ENCODE peak calls at places on chromosomes 16 and 17, in four cellular contexts. Q is fibroblast of pulmonary artery; F is CD8-positive, alpha-beta memory T cell; R is astrocyte of the spinal cord. W is an unnamed sample.
A peak's percentile ranks its signal among the peaks of the same experiment; 100 is the strongest.

GRCh38 chr17:68318103-68318991 is 27.1 kb downstream of the ARSG start:
- DNase-seq in R (peak; percentile 37), F (no peak), Q (peak; percentile 65), W (peak; percentile 35)

GRCh38 chr17:28173801-28174200 is 131.3 kb downstream of the NLK start:
- DNase-seq in R (no peak), F (no peak), Q (peak; percentile 56), W (no peak)

GRCh38 chr16:69309316-69309715 is 1.8 kb upstream of the VPS4A start:
- DNase-seq in R (no peak), Q (no peak), F (no peak), W (no peak)

GRCh38 chr16:28504707-28505404 is 1.8 kb downstream of the IL27 start:
- DNase-seq in R (no peak), Q (no peak), F (no peak), W (no peak)

GRCh38 chr16:71367243-71367976 is 8.9 kb downstream of the CALB2 start:
- DNase-seq in Q (peak; percentile 49), F (no peak), R (no peak), W (no peak)

GRCh38 chr17:68972119-68972704 is 17.0 kb upstream of the ABCA8 start:
- DNase-seq in Q (peak; percentile 63), R (peak; percentile 37), F (no peak), W (no peak)

GRCh38 chr17:882827-883585 is 96.6 kb downstream of the NXN start:
- DNase-seq in R (peak; percentile 46), Q (peak; percentile 19), F (no peak), W (no peak)

GRCh38 chr17:32303861-32304288 is 38.1 kb downstream of the C17orf75 start:
- DNase-seq in F (no peak), Q (no peak), R (no peak), W (no peak)

GRCh38 chr17:48025904-48026502 is 11.6 kb downstream of the COPZ2 start:
- DNase-seq in Q (no peak), F (no peak), R (peak; percentile 25), W (no peak)
- H3K4me3 ChIP-seq in Q (peak overlapping the region; percentile 55), F (peak overlapping the region; percentile 60), R (no peak overlapping the region), W (peak overlapping the region; percentile 12)

GRCh38 chr16:58464047-58464915 is 35.7 kb upstream of the NDRG4 start:
- DNase-seq in F (no peak), Q (no peak), R (no peak), W (no peak)
- H3K4me3 ChIP-seq in F (no peak overlapping the region), Q (peak overlapping the region; percentile 28), R (no peak overlapping the region), W (no peak overlapping the region)

DNA sequence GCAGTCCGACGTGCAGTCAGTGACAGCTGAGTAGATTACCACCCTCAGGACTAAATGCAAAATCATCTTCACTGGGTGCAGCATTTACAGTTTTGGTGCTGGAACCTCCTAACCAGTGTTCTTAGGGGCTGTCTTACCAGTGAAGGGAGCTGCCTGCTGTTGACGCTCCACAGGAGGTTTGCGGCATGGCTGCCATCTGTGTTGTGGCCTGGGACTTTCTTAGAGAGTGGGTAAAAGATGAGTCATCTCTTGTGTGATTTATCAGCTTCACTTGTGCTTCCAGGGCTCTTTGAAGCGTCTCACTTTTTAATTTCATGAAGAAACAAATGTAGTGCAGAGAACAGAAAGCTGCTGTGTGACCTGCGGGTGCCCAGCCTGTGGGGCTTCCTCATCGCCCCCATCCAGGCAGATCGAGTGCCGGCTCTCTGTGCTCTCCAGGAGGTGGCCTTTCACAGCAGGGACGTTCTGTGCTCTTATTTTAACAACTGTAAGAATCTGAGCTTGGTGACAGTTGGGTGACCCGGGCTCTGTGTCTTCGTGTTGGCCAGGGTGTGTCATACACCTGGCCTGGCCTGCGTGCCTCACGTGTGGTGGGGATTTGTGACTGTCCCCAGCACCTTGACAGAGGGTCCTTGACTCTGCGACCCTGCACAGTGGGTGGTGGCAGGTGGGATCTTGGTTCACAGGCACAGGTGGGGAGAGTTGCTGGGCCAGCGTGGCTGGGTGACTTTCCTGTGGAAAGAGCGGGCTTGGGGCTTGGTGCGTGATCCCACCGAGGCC is 24.3 kb upstream of the ZNF750 start:
- DNase-seq in Q (peak; percentile 51), R (peak; percentile 88), F (peak; percentile 80), W (peak; percentile 50)
- H3K4me3 ChIP-seq in Q (no peak overlapping the region), R (no peak overlapping the region), F (peak overlapping the region; percentile 55), W (no peak overlapping the region)

GRCh38 chr16:79261461-79261860 is 339.1 kb downstream of the MAF start:
- DNase-seq in F (peak; percentile 19), R (no peak), Q (no peak), W (no peak)

GRCh38 chr16:79253100-79253631 is 347.4 kb downstream of the MAF start:
- DNase-seq in Q (no peak), F (no peak), R (no peak), W (no peak)

GRCh38 chr16:79261944-79262552 is 338.5 kb downstream of the MAF start:
- DNase-seq in F (no peak), R (no peak), Q (no peak), W (no peak)

DNA sequence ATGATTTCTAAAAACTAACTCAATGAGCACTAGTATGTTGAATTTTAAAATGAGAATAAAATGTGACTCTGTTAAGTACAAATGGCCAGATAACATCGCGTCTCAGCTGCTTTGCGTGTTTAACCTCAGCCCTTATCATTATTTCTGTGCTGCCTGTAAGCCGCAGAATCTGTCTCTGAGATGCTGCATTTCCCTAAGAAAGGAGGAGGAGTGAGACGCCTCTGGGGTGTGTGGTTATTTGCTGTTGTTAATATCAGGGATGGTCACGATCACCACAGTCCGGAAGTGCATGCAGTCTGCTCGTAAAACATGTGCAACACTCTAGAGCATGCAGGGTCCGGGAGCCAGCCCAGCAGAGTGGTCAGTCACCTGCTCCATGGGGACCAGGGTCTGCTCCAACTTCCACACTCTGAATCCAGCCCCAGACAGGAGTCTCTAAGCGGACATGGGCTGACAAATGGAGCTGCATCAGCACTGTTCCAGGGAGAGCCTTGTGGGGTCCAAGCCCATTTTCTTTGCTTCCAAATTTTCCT is 342.5 kb downstream of the MAF start:
- DNase-seq in F (no peak), Q (no peak), R (no peak), W (no peak)
- H3K4me3 ChIP-seq in F (no peak overlapping the region), Q (no peak overlapping the region), R (no peak overlapping the region), W (no peak overlapping the region)

GRCh38 chr17:21370430-21370829 is 5.7 kb upstream of the KCNJ12 start:
- DNase-seq in R (no peak), F (no peak), Q (no peak), W (no peak)

GRCh38 chr17:21373696-21374454 is 2.3 kb upstream of the KCNJ12 start:
- DNase-seq in F (no peak), Q (no peak), R (no peak), W (no peak)

GRCh38 chr17:21371511-21372081 is 4.6 kb upstream of the KCNJ12 start:
- DNase-seq in F (no peak), R (no peak), Q (no peak), W (no peak)

GRCh38 chr17:21373034-21373433 is 3.1 kb upstream of the KCNJ12 start:
- DNase-seq in R (no peak), Q (no peak), F (no peak), W (no peak)

GRCh38 chr17:21372256-21372954 is 3.8 kb upstream of the KCNJ12 start:
- DNase-seq in Q (no peak), F (no peak), R (no peak), W (no peak)
- H3K4me3 ChIP-seq in Q (no peak overlapping the region), F (no peak overlapping the region), R (no peak overlapping the region), W (no peak overlapping the region)